ENCODE peak calls at places on chromosomes 13 and 19, in five cellular contexts. Y is H1, S is gastrocnemius medialis, R is Peyer's patch, M is transverse colon. O is an unnamed sample.

GRCh38 chr19:41436664-41436951 is 3.1 kb downstream of the DMAC2 start:
- DNase-seq in S (no peak), R (no peak), Y (no peak), M (no peak), O (no peak)

GRCh38 chr13:44523176-44524017 is 52.7 kb downstream of the TSC22D1 start:
- DNase-seq in M (no peak), S (no peak), Y (no peak), R (no peak), O (no peak)

GRCh38 chr19:10114651-10115391 is 3.3 kb downstream of the P2RY11 start:
- DNase-seq in S (no peak), M (no peak), Y (no peak), R (no peak), O (no peak)

GRCh38 chr13:70623260-70623659 is 515.0 kb upstream of the KLHL1 start:
- DNase-seq in Y (no peak), S (no peak), R (no peak), M (no peak), O (no peak)

GRCh38 chr19:40799558-40800338 is 757 bp downstream of the EGLN2 start:
- DNase-seq in Y (peak), M (no peak), R (peak), S (no peak), O (no peak)

GRCh38 chr13:47148543-47148942 is 251.7 kb upstream of the HTR2A start:
- DNase-seq in R (no peak), Y (no peak), M (no peak), S (no peak), O (no peak)

GRCh38 chr19:36528921-36529518 is 949 bp upstream of the ZNF260 start:
- DNase-seq in R (no peak), M (no peak), Y (peak), S (no peak), O (no peak)

GRCh38 chr13:79741006-79741405 is 260.1 kb downstream of the NDFIP2 start:
- DNase-seq in M (no peak), Y (no peak), R (no peak), S (no peak), O (no peak)

DNA sequence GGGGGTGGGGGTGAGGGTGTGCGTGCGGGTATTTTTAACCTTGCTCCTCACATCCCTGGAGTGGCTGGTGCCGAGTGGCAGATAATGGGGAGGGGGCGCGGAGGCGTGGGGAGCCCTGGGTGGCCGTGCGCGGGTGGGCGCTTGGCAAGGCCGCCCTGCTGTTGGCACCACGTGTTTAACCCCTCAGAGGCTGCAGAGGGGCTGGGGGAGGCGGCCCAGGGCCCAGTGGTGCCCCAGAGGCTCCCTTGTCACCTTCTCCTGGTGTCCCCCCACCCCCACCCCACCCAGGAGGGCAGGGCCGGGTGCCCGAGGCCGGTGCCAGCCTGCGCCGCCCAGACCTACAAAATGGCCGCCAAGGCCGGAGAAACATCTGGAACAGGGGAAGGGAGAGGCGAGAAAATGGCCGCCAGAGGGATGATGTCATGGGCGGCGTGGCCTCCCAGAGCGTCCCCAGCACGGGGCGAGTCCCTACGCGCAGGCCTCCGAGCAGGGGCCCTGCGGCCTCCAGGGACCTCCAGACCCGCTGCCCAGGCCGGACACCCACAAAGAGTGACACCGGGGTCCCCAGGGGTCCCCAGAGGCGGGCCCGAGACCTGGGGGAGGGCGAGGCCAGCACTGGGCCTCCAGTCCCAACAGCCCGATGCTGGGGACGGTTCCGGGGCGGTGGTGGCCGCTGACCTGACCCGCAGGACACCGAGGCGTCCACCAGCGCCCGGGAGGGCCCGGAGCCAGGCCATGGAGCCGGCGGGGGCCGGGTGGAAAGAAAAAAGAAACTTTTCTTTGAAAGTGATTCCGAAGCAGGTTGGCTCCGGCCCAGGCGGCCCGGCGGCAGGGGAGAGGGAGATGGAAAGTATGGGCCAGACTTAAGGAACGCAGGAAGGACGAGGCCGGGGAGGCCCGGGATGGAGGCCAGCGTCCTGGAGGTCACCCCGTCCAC is 38.2 kb downstream of the NFIC start:
- DNase-seq in S (peak), M (peak), Y (no peak), R (peak), O (peak)
- TF ChIP-seq POLR2A in S (peak), M (peak), Y (no peak), R (no peak), O (peak)

GRCh38 chr19:35332817-35333216 is 3.8 kb downstream of the CD22 start:
- DNase-seq in Y (no peak), M (no peak), S (no peak), R (no peak), O (no peak)

GRCh38 chr19:35336166-35336955 is 7.4 kb downstream of the CD22 start:
- DNase-seq in Y (no peak), M (no peak), R (no peak), S (no peak), O (no peak)

GRCh38 chr19:35331551-35332214 is 2.7 kb downstream of the CD22 start:
- DNase-seq in Y (no peak), R (no peak), S (no peak), M (no peak), O (no peak)

GRCh38 chr19:35337081-35337983 is 8.3 kb downstream of the CD22 start:
- DNase-seq in R (no peak), M (no peak), Y (no peak), S (no peak), O (no peak)

GRCh38 chr19:35334064-35334753 is 5.2 kb downstream of the CD22 start:
- DNase-seq in S (no peak), Y (no peak), M (no peak), R (no peak), O (no peak)
- TF ChIP-seq POLR2A in S (no peak), Y (no peak), M (no peak), R (no peak), O (no peak)

GRCh38 chr13:28719227-28719562 is 425 bp upstream of the SLC46A3 start:
- DNase-seq in S (no peak), R (no peak), M (no peak), Y (no peak), O (no peak)

GRCh38 chr13:28719656-28720055 is 886 bp upstream of the SLC46A3 start:
- DNase-seq in R (no peak), S (no peak), Y (no peak), M (no peak), O (no peak)

GRCh38 chr13:28718186-28718537 is 608 bp downstream of the SLC46A3 start:
- DNase-seq in R (no peak), S (no peak), Y (no peak), M (no peak), O (no peak)

GRCh38 chr13:28717170-28717569 is 1.6 kb downstream of the SLC46A3 start:
- DNase-seq in S (no peak), R (no peak), Y (no peak), M (no peak), O (no peak)

GRCh38 chr13:28718538-28719226 is at the start of gene SLC46A3:
- DNase-seq in M (peak), R (peak), Y (peak), S (peak), O (peak)
- TF ChIP-seq POLR2A in M (peak), R (peak), Y (no peak), S (peak), O (peak)

DNA sequence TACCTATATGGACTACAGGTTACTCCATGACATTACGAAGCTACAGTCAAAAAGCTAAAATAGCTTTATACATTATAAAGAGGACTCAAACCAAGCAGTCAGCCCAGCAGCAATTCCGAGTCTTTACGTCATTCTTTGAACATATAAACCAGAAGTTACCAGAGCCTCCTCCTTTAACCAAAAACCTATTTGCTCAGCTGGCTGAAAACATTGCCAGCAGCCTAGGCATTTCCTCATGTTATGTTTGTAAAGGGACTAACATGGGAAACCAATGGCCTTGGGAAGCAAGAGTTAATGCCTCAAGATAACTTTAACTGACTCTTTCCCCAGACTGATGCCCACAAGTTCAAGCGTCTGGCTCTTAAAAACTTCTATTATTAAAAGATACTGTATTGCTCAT is 104.1 kb upstream of the ZNF492 start:
- DNase-seq in Y (no peak), R (no peak), S (no peak), M (no peak), O (no peak)
- TF ChIP-seq POLR2A in Y (no peak), R (no peak), S (no peak), M (no peak), O (no peak)

GRCh38 chr19:7515471-7516226 is at the start of gene ZNF358:
- DNase-seq in S (peak), M (peak), Y (peak), R (peak), O (no peak)
- TF ChIP-seq POLR2A in S (no peak), M (peak), Y (no peak), R (no peak), O (no peak)

GRCh38 chr13:113939905-113940339 is 34.0 kb downstream of the C13orf46 start:
- DNase-seq in R (peak), S (no peak), M (peak), Y (no peak), O (no peak)

GRCh38 chr13:113937497-113938140 is 36.3 kb downstream of the C13orf46 start:
- DNase-seq in S (no peak), M (no peak), R (no peak), Y (no peak), O (no peak)

GRCh38 chr13:113938716-113939115 is 35.2 kb downstream of the C13orf46 start:
- DNase-seq in S (no peak), Y (no peak), M (no peak), R (no peak), O (no peak)

GRCh38 chr13:113938246-113938645 is 35.6 kb downstream of the C13orf46 start:
- DNase-seq in M (no peak), S (no peak), Y (no peak), R (no peak), O (no peak)

DNA sequence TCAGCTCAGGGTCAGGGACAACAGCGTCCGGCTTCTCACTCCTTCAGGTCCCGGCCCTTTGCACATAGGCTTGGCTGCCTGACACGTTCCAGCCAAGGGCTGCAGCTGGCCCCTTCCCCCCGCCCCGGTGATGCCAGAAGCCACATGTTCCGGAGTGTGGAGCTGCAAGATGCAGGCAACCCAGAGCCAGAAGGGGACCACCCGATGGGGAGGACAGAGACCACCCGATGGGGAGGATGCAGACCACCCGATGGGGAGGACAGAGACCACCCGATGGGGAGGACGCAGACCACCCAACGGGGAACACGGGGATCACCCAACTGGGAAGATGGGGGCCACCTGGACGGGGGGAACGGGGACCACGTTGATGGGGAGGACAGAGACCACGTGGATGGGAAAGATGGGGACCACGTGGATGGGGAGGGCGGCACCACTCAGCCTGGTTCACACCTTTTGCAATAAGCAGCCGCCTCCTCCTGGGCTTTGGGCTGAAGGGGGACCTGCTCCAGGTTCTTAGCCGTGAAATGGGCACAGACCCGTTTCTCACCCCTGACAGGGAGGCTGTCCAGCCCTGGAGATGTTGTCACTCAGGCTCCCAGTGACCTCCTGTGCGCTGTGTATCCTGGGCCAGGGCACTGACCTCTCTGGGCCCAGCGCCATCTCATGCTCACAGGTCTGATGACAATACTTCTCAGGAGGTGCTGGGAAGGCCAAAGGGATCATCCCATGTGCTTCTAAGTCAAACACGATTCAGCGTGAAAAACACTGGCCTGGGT is 34.6 kb downstream of the C13orf46 start:
- DNase-seq in R (no peak), Y (no peak), M (no peak), S (no peak), O (no peak)
- TF ChIP-seq POLR2A in R (no peak), Y (no peak), M (no peak), S (no peak), O (no peak)

DNA sequence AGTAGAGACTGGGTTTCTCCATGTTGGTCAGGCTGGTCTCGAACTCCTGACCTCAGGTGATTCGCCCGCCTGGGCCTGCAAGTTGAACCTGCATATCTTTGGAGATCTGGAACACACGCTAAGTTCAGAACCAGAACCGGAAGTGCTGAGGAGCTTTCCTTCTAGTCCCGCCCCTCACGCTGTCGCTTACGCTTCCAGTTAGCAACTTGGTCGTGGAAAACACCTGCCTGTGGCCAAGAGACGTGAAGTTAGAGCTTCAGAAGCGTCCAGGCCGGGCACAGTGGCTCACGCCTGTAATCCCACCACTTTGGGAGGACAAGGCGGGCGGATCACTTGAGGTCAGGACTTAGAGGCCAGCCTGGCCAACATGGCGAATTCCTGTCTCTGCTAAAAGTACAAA is 15.0 kb upstream of the ZNF57 start:
- DNase-seq in R (no peak), M (no peak), Y (no peak), S (no peak), O (no peak)
- TF ChIP-seq POLR2A in R (no peak), M (no peak), Y (no peak), S (no peak), O (no peak)

GRCh38 chr19:1646931-1647663 is 5.3 kb downstream of the TCF3 start:
- DNase-seq in S (no peak), Y (no peak), R (no peak), M (no peak), O (no peak)

GRCh38 chr19:1648156-1648925 is 4.1 kb downstream of the TCF3 start:
- DNase-seq in S (no peak), Y (no peak), M (peak), R (no peak), O (no peak)

GRCh38 chr19:1647664-1648155 is 4.7 kb downstream of the TCF3 start:
- DNase-seq in S (no peak), R (no peak), M (no peak), Y (no peak), O (no peak)

GRCh38 chr19:1645299-1645698 is 7.1 kb downstream of the TCF3 start:
- DNase-seq in S (no peak), Y (no peak), R (no peak), M (no peak), O (no peak)

GRCh38 chr19:1646149-1646930 is 6.1 kb downstream of the TCF3 start:
- DNase-seq in Y (no peak), S (no peak), R (no peak), M (no peak), O (no peak)
- TF ChIP-seq POLR2A in Y (no peak), S (no peak), R (no peak), M (no peak), O (no peak)